ENCODE peak calls at places on chromosomes 3 and 15, in six cellular contexts. L is lower lobe of right lung, A is uterus, M is dorsolateral prefrontal cortex, P is neuronal stem cell, W is tibial artery. K is an unnamed sample. For H3K27me3, the result is how much of the 10 kb centered on the place peaks cover.

GRCh38 chr15:81909229-81910087 is 136.4 kb downstream of the MEX3B start:
- DNase-seq in A (no peak), M (no peak), P (no peak), W (no peak), L (no peak), K (no peak)

GRCh38 chr3:9669720-9670432 is 20.6 kb downstream of the MTMR14 start:
- DNase-seq in A (no peak), M (no peak), W (no peak), P (no peak), L (peak), K (no peak)

GRCh38 chr3:153331676-153332075 is 169.7 kb downstream of the RAP2B start:
- DNase-seq in A (no peak), L (no peak), P (no peak), W (no peak), M (no peak), K (no peak)

GRCh38 chr3:162610261-162610660 is 1113.7 kb downstream of the OTOL1 start:
- DNase-seq in A (no peak), M (no peak), W (no peak), P (no peak), L (no peak), K (no peak)

GRCh38 chr3:27756877-27757276 is 34.8 kb upstream of the EOMES start:
- DNase-seq in M (no peak), L (no peak), A (no peak), P (no peak), W (no peak), K (no peak)

GRCh38 chr3:132225664-132226063 is 91.5 kb upstream of the ACP3 start:
- DNase-seq in L (no peak), A (no peak), M (no peak), W (no peak), P (no peak), K (no peak)

GRCh38 chr3:133568294-133569014 is 5.0 kb upstream of the CDV3 start:
- DNase-seq in P (no peak), M (no peak), A (no peak), W (no peak), L (no peak), K (no peak)

GRCh38 chr3:103446958-103447357 is 1012.1 kb downstream of the ZPLD1 start:
- DNase-seq in P (no peak), A (no peak), W (no peak), L (no peak), M (no peak), K (no peak)

GRCh38 chr3:107913671-107914070 is 177.2 kb downstream of the CD47 start:
- DNase-seq in W (no peak), A (no peak), P (no peak), L (no peak), M (no peak), K (no peak)

DNA sequence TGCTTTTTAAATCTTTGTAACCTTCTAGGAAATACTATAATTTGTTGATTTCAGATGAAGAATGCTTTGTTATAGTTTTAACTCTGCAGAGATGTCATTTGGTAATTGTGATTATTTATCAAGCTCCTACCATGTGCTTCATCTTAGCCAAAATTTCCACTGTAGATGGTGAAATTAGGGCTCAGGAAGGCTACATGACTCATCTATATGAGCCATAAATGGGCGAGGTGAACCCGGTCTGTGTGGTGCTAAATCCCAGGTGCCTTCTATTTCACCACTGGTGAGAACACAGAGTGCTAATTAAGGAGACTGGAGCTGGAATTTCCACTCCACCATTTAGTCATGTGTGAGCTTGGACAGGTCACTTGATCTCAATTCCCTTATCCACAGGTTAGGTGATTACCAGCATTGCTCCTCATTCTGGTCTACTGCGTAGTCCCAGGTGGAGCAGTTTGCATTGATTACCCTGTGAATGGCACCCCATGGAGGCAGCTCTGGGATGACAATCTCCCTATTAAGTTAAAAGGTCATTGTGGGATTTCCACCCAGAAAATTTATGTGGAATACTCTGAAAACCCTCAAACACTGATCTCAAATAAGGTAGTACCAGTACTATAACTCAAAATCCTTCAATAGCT is 2.8 kb upstream of the CCR3 start:
- DNase-seq in A (no peak), P (no peak), L (no peak), W (no peak), M (no peak), K (no peak)
- H3K27me3 ChIP-seq in A (under half), P (under half), L (under half), W (under half), M (under half), K (under half)

GRCh38 chr15:69145694-69146492 is 14.5 kb upstream of the GLCE start:
- DNase-seq in W (no peak), M (peak), L (no peak), A (no peak), P (no peak), K (no peak)
- H3K27me3 ChIP-seq in W (under half), M (under half), L (under half), A (under half), P (under half), K (under half)

DNA sequence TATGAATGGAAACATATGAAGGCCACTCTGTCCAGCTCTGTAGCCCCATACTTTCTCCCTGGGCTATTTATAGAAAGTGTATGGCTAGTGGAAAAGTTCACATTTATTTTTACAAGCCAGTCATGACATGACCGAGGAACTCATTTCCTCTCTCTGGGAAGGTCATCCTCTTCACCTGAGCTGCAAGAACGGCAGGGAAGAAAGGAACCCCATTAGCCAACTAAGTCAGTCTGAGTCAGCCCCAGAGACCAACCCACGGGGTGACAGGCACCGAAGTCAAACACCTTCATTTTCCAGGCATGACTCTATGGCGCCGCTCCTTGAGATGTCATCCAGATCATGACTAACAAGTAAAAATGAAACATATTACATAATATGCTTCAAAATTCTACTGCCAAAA is 4.8 kb downstream of the PAQR9 start:
- DNase-seq in M (no peak), L (no peak), A (no peak), P (no peak), W (no peak), K (no peak)
- H3K27me3 ChIP-seq in M (under half), L (under half), A (under half), P (under half), W (under half), K (under half)

GRCh38 chr3:183968846-183969245 is 48.8 kb downstream of the ABCC5 start:
- DNase-seq in L (no peak), A (no peak), P (no peak), W (no peak), M (no peak), K (no peak)
- H3K27me3 ChIP-seq in L (under half), A (under half), P (under half), W (under half), M (under half), K (under half)

DNA sequence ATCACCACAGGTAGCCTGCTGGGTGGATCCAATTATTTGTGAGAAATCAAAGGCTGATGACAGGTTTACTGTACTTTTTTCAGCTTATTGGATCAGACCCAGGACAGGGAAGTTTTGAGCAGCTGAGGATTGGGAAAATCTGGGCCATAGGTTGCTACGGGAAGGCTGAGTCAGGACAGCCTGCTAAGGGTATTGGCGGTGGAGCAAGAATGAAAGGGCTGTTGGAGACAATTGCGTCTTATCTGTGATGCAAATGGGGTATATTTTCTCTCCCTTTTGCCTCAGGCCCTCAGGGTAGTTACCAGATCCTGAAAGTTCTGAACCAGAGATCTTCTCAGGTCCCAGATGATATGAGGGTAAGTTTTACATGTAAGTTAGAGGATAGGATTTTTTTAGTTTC is 317.7 kb downstream of the EDEM1 start:
- DNase-seq in M (no peak), L (no peak), W (no peak), A (no peak), P (no peak), K (no peak)
- H3K27me3 ChIP-seq in M (under half), L (under half), W (under half), A (under half), P (under half), K (under half)

GRCh38 chr3:181717505-181717904 is 5.8 kb downstream of the SOX2 start:
- DNase-seq in M (no peak), W (no peak), P (no peak), L (no peak), A (no peak), K (no peak)
- H3K27me3 ChIP-seq in M (half or more), W (half or more), P (under half), L (half or more), A (under half), K (under half)

GRCh38 chr3:10747341-10747740 is 68.7 kb upstream of the SLC6A11 start:
- DNase-seq in A (no peak), W (no peak), L (no peak), P (no peak), M (no peak), K (no peak)

GRCh38 chr3:10744098-10744465 is 71.9 kb upstream of the SLC6A11 start:
- DNase-seq in A (no peak), W (no peak), P (no peak), L (no peak), M (peak), K (no peak)

GRCh38 chr3:10746684-10747083 is 69.3 kb upstream of the SLC6A11 start:
- DNase-seq in W (no peak), P (no peak), L (no peak), A (no peak), M (no peak), K (no peak)

GRCh38 chr3:10745392-10745791 is 70.6 kb upstream of the SLC6A11 start:
- DNase-seq in L (no peak), M (no peak), P (no peak), W (no peak), A (no peak), K (no peak)

DNA sequence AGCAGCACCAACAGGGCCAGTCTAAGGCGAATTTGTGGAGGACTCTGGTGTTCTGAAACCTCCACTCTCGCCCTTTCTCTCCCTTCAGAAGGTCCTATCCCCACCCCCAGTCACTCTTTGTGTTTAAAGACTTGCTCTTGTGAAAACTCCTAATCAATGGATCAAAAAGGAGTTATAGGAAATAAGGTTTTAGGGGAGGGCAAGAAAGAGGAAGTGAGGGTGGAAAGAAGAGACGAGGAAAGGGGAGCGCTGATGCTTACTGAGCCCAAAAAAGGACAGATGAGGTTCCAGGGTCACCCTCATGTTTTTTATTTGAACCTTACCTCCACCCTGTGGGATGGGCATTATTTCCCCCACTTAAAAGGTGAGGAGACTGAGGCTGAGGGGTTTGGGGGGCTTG is 70.0 kb upstream of the SLC6A11 start:
- DNase-seq in M (no peak), P (no peak), L (no peak), W (no peak), A (no peak), K (no peak)
- H3K27me3 ChIP-seq in M (under half), P (under half), L (under half), W (under half), A (under half), K (under half)

GRCh38 chr3:169661567-169662214 is 1.8 kb downstream of the MECOM start:
- DNase-seq in M (no peak), P (peak), L (peak), A (no peak), W (peak), K (no peak)

GRCh38 chr3:169660709-169661566 is 2.6 kb downstream of the MECOM start:
- DNase-seq in A (no peak), L (peak), M (no peak), P (peak), W (no peak), K (no peak)

GRCh38 chr3:169658311-169658931 is 5.1 kb downstream of the MECOM start:
- DNase-seq in P (peak), A (no peak), W (no peak), L (no peak), M (no peak), K (no peak)

GRCh38 chr3:169659096-169659521 is 4.4 kb downstream of the MECOM start:
- DNase-seq in L (no peak), P (peak), W (no peak), A (no peak), M (no peak), K (no peak)

DNA sequence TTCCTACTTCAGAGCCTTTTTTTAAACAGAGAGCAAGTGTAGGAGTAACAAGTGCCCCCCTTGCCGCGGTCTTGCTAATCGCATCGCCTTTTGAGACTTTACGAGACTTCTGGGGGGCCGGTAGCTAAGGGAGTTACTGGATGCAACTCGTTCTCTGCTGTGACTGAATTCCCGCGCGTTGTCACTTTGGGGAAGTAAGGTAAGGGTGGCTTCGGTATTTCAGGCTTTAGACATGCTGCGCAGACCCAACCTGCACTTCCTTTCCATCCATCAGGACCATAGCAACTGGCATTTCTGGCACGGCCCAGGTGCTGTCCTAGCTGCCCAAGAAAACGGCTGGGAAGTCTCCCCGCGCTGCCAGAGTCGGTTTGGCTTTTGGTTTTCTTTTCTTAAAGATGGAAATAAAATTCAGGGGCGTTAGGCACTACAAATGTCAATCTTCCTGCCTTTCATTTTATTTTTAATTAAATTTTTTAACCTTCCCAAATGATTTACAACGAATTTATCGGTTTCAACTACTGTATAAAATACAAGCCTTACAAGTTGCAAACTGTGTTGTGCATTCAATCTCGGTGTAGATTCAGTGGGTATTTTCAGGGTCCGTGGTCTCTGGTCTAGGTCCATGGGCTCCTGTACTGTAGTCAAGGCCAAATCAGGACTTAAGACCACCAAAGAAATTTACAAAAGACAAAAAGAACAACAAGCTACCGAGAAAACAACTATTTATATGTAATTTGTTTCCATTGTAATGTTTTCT is 3.5 kb downstream of the MECOM start:
- DNase-seq in W (no peak), A (no peak), L (peak), P (peak), M (no peak), K (no peak)
- H3K27me3 ChIP-seq in W (under half), A (under half), L (half or more), P (under half), M (half or more), K (under half)

DNA sequence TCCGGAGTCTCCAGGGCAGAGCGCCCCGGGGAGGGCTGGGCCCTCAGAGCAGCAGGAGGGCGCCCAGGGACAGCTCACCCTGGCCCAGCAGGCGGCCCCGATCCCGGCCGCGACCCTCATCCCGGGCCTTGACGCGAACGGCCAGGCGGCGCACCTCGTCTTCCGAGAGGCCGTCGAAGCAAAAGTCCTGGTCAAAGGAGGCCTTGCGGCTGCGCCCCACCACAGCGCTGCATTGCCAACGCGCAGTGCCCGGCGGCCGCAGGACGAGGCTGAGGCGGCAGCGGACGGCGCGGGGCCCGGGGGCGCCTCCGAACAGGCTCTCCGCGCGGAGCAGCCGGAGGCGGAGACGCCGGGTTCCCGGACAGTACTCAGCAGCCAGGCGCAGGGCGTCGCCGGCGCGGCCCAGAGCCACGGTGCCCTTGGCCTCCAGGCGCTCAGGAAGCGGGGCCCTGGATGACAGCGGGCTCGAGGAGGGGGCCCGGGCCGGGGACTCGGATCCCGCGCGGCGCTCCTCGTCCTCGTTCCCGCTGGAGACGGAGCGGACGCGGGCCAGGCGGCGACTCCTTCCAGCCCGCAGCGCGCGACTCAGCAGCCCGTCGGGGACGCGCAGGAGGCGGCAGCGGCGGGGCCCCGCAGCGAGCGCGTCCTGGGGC is 1.1 kb downstream of the C2CD4B start:
- DNase-seq in L (peak), M (no peak), A (no peak), W (no peak), P (peak), K (peak)
- H3K27me3 ChIP-seq in L (half or more), M (under half), A (under half), W (half or more), P (under half), K (under half)